ENCODE peak calls at places on chromosome 13, in five cellular contexts. K is stomach, G is tibial nerve, M is breast epithelium, C is body of pancreas. W is an unnamed sample.

GRCh38 chr13:91216928-91217700 is 130.4 kb upstream of the MIR17HG start:
- DNase-seq in K (no peak), G (no peak), M (no peak), C (no peak), W (no peak)

GRCh38 chr13:101115762-101116161 is 300.5 kb downstream of the NALCN start:
- DNase-seq in K (no peak), G (no peak), M (no peak), C (no peak), W (no peak)

GRCh38 chr13:21240586-21240985 is 64.1 kb downstream of the MRPL57 start:
- DNase-seq in K (no peak), G (no peak), M (no peak), C (no peak), W (no peak)

GRCh38 chr13:93307166-93307565 is 80.6 kb downstream of the GPC6 start:
- DNase-seq in K (no peak), G (no peak), M (no peak), C (no peak), W (no peak)

GRCh38 chr13:108278466-108278865 is 8.9 kb downstream of the TNFSF13B start:
- DNase-seq in K (no peak), G (no peak), M (no peak), C (no peak), W (no peak)

GRCh38 chr13:112783135-112783945 is 93.5 kb downstream of the ATP11A start:
- DNase-seq in K (peak), G (no peak), M (no peak), C (no peak), W (no peak)

GRCh38 chr13:20828540-20829364 is 55.0 kb upstream of the EEF1AKMT1 start:
- DNase-seq in K (no peak), G (no peak), M (no peak), C (peak), W (peak)

GRCh38 chr13:45063261-45063870 is 56.9 kb upstream of the GTF2F2 start:
- DNase-seq in K (no peak), G (no peak), M (no peak), C (no peak), W (no peak)

GRCh38 chr13:25218011-25218410 is 45.9 kb upstream of the AMER2 start:
- DNase-seq in K (no peak), G (no peak), M (no peak), C (no peak), W (no peak)

GRCh38 chr13:48144413-48145035 is 49.6 kb upstream of the MED4 start:
- DNase-seq in K (no peak), G (no peak), M (no peak), C (peak), W (no peak)

GRCh38 chr13:95784891-95785290 is 108.0 kb downstream of the DNAJC3 start:
- DNase-seq in K (no peak), G (no peak), M (no peak), C (no peak), W (no peak)

GRCh38 chr13:48590141-48590863 is 57.4 kb upstream of the RCBTB2 start:
- DNase-seq in K (no peak), G (no peak), M (no peak), C (no peak), W (no peak)

GRCh38 chr13:50529154-50529882 is 314.2 kb downstream of the DLEU7 start:
- DNase-seq in K (peak), G (peak), M (peak), C (peak), W (peak)

GRCh38 chr13:79451500-79451962 is 29.4 kb upstream of the NDFIP2 start:
- DNase-seq in K (no peak), G (no peak), M (no peak), C (peak), W (no peak)

GRCh38 chr13:43874512-43875092 is 4.9 kb downstream of the CCDC122 start:
- DNase-seq in K (no peak), G (no peak), M (no peak), C (no peak), W (no peak)

GRCh38 chr13:102680842-102681725 is 13.8 kb downstream of the METTL21C start:
- DNase-seq in K (no peak), G (no peak), M (no peak), C (no peak), W (no peak)

GRCh38 chr13:78520425-78520824 is 82.9 kb downstream of the POU4F1 start:
- DNase-seq in K (no peak), G (no peak), M (no peak), C (no peak), W (no peak)

GRCh38 chr13:26584713-26585112 is 27.2 kb downstream of the WASF3 start:
- DNase-seq in K (no peak), G (no peak), M (no peak), C (no peak), W (no peak)

GRCh38 chr13:32124743-32125142 is 93.2 kb downstream of the FRY start:
- DNase-seq in K (no peak), G (no peak), M (no peak), C (peak), W (no peak)

GRCh38 chr13:112849500-112849899 is 119.5 kb upstream of the MCF2L start:
- DNase-seq in K (no peak), G (no peak), M (no peak), C (no peak), W (peak)

GRCh38 chr13:99980201-99981114 is 1.1 kb upstream of the ZIC2 start:
- DNase-seq in K (peak), G (no peak), M (no peak), C (peak), W (peak)

GRCh38 chr13:77698211-77699058 is 948 bp downstream of the SLAIN1 start:
- DNase-seq in K (peak), G (no peak), M (no peak), C (peak), W (peak)

GRCh38 chr13:62837895-62838294 is 1422.2 kb upstream of the PCDH20 start:
- DNase-seq in K (no peak), G (no peak), M (no peak), C (no peak), W (no peak)

GRCh38 chr13:98575876-98576214 is 1.1 kb downstream of the STK24 start:
- DNase-seq in K (no peak), G (no peak), M (no peak), C (no peak), W (no peak)

GRCh38 chr13:110127986-110128511 is 178.9 kb downstream of the COL4A1 start:
- DNase-seq in K (no peak), G (no peak), M (no peak), C (no peak), W (no peak)

GRCh38 chr13:28707629-28708427 is 10.9 kb downstream of the SLC46A3 start:
- DNase-seq in K (no peak), G (no peak), M (no peak), C (peak), W (no peak)

GRCh38 chr13:24473646-24474045 is 38.9 kb downstream of the PARP4 start:
- DNase-seq in K (no peak), G (no peak), M (no peak), C (no peak), W (no peak)

GRCh38 chr13:90867336-90867683 is 480.2 kb upstream of the MIR17HG start:
- DNase-seq in K (peak), G (peak), M (peak), C (peak), W (peak)

GRCh38 chr13:101523732-101524131 is 71.3 kb downstream of the ITGBL1 start:
- DNase-seq in K (no peak), G (no peak), M (no peak), C (no peak), W (peak)

GRCh38 chr13:113369189-113369588 is 5.3 kb upstream of the GRTP1 start:
- DNase-seq in K (peak), G (no peak), M (no peak), C (no peak), W (no peak)

GRCh38 chr13:42892760-42893159 is 99.3 kb downstream of the EPSTI1 start:
- DNase-seq in K (no peak), G (no peak), M (no peak), C (no peak), W (no peak)

GRCh38 chr13:113929628-113930615 is 44.0 kb downstream of the C13orf46 start:
- DNase-seq in K (peak), G (peak), M (peak), C (no peak), W (no peak)

GRCh38 chr13:48806522-48806921 is 152.8 kb downstream of the CYSLTR2 start:
- DNase-seq in K (no peak), G (no peak), M (no peak), C (no peak), W (no peak)

GRCh38 chr13:31965361-31966066 is 66.1 kb upstream of the FRY start:
- DNase-seq in K (no peak), G (no peak), M (no peak), C (peak), W (peak)

GRCh38 chr13:70255406-70255991 is 147.2 kb upstream of the KLHL1 start:
- DNase-seq in K (no peak), G (no peak), M (no peak), C (no peak), W (no peak)

GRCh38 chr13:98565726-98566577 is 11.0 kb downstream of the STK24 start:
- DNase-seq in K (peak), G (no peak), M (no peak), C (peak), W (peak)

GRCh38 chr13:41133951-41134350 is 1.3 kb upstream of the KBTBD6 start:
- DNase-seq in K (no peak), G (no peak), M (no peak), C (no peak), W (no peak)
- H3K4me3 ChIP-seq in K (no peak), G (no peak), M (no peak), C (no peak), W (no peak)

GRCh38 chr13:52009985-52010384 is 1.3 kb downstream of the ATP7B start:
- DNase-seq in K (no peak), G (no peak), M (no peak), C (no peak), W (no peak)

GRCh38 chr13:52010890-52011689 is at the start of gene ATP7B:
- DNase-seq in K (no peak), G (no peak), M (no peak), C (no peak), W (peak)

GRCh38 chr13:52016296-52016695 is 4.1 kb downstream of the ALG11 start:
- DNase-seq in K (no peak), G (no peak), M (no peak), C (no peak), W (no peak)

GRCh38 chr13:52012512-52012836 is 276 bp downstream of the ALG11 start:
- DNase-seq in K (no peak), G (no peak), M (no peak), C (no peak), W (no peak)

DNA sequence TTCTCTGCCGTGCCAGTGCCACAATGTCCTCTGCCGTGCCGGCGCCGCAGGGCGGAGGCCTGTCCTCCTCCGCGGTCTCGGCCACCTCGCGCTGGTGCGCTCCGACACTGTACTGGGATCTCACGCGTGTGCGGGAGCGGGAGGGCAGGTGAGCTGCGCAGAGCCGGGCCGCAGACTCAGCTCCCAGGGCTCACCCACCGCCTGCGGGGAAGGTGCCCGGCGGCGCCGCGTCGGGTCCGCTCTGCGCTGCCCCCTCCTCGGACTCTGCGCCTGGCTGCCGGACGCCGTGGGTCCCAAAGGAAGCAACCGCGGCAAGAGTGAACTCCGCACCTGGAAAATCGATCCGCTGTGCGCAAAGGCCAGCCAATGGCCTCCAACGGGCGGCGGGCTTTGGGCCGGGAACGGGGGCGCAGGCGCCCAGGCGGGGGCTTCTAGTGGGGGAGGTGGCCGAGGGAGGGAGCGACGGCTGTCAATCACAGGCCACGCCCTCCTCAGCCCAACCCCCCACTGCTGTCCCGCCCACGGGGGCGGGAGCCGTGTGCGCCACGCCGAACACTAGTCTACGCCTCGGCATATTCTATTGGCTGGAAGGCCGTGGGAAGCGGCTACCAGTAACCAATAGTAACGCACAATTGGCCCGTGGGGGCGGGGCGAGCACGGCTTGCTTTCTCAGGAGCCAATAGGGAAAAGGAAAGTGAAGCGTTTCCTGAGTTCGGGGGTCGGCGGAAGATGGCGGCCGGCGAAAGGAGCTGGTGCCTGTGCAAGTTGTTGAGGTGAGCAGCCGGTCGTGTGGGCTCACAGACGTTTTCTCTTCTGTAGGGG is at the start of gene ALG11:
- DNase-seq in K (peak), G (peak), M (peak), C (peak), W (peak)
- TF ChIP-seq POLR2A in K (no peak), G (no peak), M (no peak), C (peak), W (no peak)

DNA sequence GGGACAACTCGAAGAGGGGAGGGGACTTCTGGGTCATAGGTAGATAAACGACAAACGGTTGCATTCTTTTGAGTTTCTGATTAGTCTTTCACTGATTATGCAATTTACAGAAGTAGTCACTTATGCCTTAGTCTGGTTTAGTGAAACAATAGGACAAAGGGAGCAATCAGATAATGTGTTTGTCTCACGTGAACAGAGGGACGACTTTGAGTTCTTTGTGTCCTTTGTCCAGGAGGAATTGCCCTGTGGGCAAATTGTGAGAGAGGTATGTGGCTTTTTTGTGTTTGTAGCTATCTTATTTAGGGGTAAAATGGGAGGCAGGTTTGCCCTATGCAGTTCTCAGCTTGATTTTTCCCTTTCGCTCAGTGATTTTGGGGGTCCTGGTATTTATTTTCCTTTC is 362.9 kb upstream of the PCDH20 start:
- DNase-seq in K (no peak), G (no peak), M (no peak), C (no peak), W (no peak)
- H3K27ac ChIP-seq in K (no peak), G (no peak), M (no peak), C (no peak), W (no peak)

DNA sequence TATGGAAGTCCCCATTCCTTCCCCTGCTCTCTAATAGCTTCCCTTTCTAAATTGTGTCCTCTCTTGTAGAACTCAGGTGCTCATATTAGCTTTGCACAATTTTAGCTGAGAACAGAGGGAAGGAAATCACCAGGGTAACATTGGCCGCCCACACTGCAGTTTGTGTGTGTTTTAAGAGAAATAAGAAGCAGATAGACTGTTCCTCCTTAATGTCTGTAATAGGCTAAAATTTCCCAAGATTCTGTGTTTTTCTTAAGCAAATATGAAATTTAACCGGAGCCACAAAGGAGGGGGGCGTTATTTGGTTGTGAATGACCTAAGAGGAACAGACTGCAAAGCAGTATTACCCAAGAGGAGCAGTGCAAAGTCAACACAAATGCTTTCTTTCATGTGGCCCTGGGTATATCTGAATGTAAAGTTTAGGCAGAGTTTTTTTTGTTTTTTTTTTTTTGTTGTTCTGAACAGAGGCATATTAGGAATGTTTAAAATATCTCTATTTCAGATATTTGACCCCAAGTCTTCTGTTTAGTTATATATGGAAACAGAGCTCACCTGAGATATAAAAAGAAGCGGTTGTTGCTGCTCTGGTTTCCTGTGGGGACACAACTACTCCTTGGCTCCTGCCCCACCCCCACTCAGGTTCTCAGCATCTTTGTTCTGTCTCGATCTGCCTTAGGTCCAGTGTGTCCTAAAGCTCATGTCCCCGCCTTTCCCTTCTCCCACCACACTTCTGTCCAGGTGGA is 220.5 kb downstream of the RFC3 start:
- DNase-seq in K (no peak), G (no peak), M (no peak), C (no peak), W (no peak)
- H3K4me3 ChIP-seq in K (no peak), G (no peak), M (no peak), C (no peak), W (no peak)

GRCh38 chr13:19782049-19782726 is 557 bp downstream of the PSPC1 start:
- DNase-seq in K (peak), G (peak), M (peak), C (peak), W (peak)

DNA sequence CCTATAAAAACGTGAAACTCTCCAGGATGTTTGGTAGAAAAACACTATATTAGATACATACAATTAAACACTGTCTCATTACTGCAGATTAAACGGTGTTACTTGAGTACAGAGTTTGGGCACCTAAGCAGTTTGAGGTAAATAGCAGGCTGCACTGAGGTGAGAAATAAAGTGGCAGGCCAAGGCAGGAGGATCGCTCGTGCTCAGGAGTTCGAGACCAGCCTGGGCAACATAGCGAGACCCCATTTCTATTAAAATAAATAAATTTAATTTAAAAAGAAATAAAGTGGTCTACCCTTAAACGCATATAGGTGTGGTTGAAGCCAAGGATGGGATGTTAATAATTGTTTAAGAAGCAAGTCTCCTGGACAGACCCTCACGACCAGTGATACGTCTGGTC is 1.2 kb downstream of the PSPC1 start:
- DNase-seq in K (no peak), G (no peak), M (no peak), C (no peak), W (no peak)
- TF ChIP-seq POLR2A in K (no peak), G (no peak), M (no peak), C (no peak), W (no peak)

GRCh38 chr13:67223024-67223423 is 7.1 kb downstream of the PCDH9 start:
- DNase-seq in K (no peak), G (no peak), M (no peak), C (no peak), W (no peak)

GRCh38 chr13:67221630-67222226 is 8.4 kb downstream of the PCDH9 start:
- DNase-seq in K (no peak), G (no peak), M (no peak), C (no peak), W (no peak)

GRCh38 chr13:67224148-67224846 is 5.8 kb downstream of the PCDH9 start:
- DNase-seq in K (peak), G (peak), M (peak), C (peak), W (peak)

GRCh38 chr13:67225252-67226159 is 4.6 kb downstream of the PCDH9 start:
- DNase-seq in K (no peak), G (no peak), M (no peak), C (no peak), W (peak)

GRCh38 chr13:67223742-67224141 is 6.4 kb downstream of the PCDH9 start:
- DNase-seq in K (no peak), G (no peak), M (no peak), C (no peak), W (no peak)
- H3K27ac ChIP-seq in K (no peak), G (peak), M (no peak), C (no peak), W (no peak)

GRCh38 chr13:46166221-46166584 is 15.8 kb downstream of the LCP1 start:
- DNase-seq in K (no peak), G (no peak), M (no peak), C (no peak), W (no peak)
- H3K4me3 ChIP-seq in K (no peak), G (no peak), M (no peak), C (no peak), W (no peak)

DNA sequence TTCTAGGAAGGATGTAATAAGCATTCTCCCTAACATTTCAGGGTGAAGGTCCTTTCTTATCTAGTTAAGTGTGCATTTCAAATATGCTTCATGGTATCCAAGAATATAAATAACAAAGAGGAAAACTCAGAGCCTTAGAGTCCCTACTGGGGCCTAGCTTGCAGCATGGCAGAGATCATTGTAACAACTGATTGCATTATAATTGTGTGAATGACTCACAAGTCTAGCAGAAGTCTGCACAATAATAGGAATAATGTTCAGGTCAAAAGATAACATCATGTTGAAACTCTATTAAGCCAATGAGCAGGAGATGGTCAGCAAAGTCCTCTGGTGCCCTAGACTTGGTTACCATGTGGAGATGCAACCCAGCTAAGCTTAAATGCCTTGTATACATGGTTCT is 3.4 kb downstream of the POSTN start:
- DNase-seq in K (no peak), G (no peak), M (no peak), C (no peak), W (no peak)
- TF ChIP-seq POLR2A in K (no peak), G (no peak), M (no peak), C (no peak), W (no peak)